ENCODE peak calls at places on chromosomes 1 and 21, in five cellular contexts. One of them, this sample, is unnamed.

GRCh38 chr21:37357691-37358090 is 8.9 kb upstream of the DYRK1A start:
- DNase-seq in activated CD4-positive, alpha-beta T cell treated with anti-CD3 and anti-CD28 coated beads, Interleukin-2, amount 50 U/mL, for 24 hours: no peak
- DNase-seq in activated CD4-positive, CD25-positive, alpha-beta regulatory T cell treated with anti-CD3 and anti-CD28 coated beads, Interleukin-2, amount 50 U/mL, for 72 hours: no peak
- DNase-seq in SW 1271: no peak
- DNase-seq in DMS153: no peak
- DNase-seq in this sample: no peak

GRCh38 chr1:94316836-94317789 is 79.7 kb upstream of the ARHGAP29 start:
- DNase-seq in SW 1271: no peak
- DNase-seq in activated CD4-positive, CD25-positive, alpha-beta regulatory T cell treated with anti-CD3 and anti-CD28 coated beads, Interleukin-2, amount 50 U/mL, for 72 hours: no peak
- DNase-seq in activated CD4-positive, alpha-beta T cell treated with anti-CD3 and anti-CD28 coated beads, Interleukin-2, amount 50 U/mL, for 24 hours: no peak
- DNase-seq in DMS153: no peak
- DNase-seq in this sample: no peak

GRCh38 chr21:21387891-21388290 is 389.7 kb downstream of the NCAM2 start:
- DNase-seq in SW 1271: no peak
- DNase-seq in activated CD4-positive, CD25-positive, alpha-beta regulatory T cell treated with anti-CD3 and anti-CD28 coated beads, Interleukin-2, amount 50 U/mL, for 72 hours: no peak
- DNase-seq in activated CD4-positive, alpha-beta T cell treated with anti-CD3 and anti-CD28 coated beads, Interleukin-2, amount 50 U/mL, for 24 hours: no peak
- DNase-seq in DMS153: no peak
- DNase-seq in this sample: no peak

GRCh38 chr1:93625582-93626327 is 55.9 kb downstream of the BCAR3 start:
- DNase-seq in activated CD4-positive, alpha-beta T cell treated with anti-CD3 and anti-CD28 coated beads, Interleukin-2, amount 50 U/mL, for 24 hours: no peak
- DNase-seq in activated CD4-positive, CD25-positive, alpha-beta regulatory T cell treated with anti-CD3 and anti-CD28 coated beads, Interleukin-2, amount 50 U/mL, for 72 hours: no peak
- DNase-seq in SW 1271: peak; percentile 72
- DNase-seq in DMS153: no peak
- DNase-seq in this sample: no peak

GRCh38 chr1:65056234-65056633 is 89.9 kb upstream of the JAK1 start:
- DNase-seq in DMS153: no peak
- DNase-seq in activated CD4-positive, alpha-beta T cell treated with anti-CD3 and anti-CD28 coated beads, Interleukin-2, amount 50 U/mL, for 24 hours: no peak
- DNase-seq in activated CD4-positive, CD25-positive, alpha-beta regulatory T cell treated with anti-CD3 and anti-CD28 coated beads, Interleukin-2, amount 50 U/mL, for 72 hours: no peak
- DNase-seq in SW 1271: no peak
- DNase-seq in this sample: no peak

GRCh38 chr21:33543505-33544129 is 779 bp downstream of the SON start:
- DNase-seq in activated CD4-positive, CD25-positive, alpha-beta regulatory T cell treated with anti-CD3 and anti-CD28 coated beads, Interleukin-2, amount 50 U/mL, for 72 hours: peak; percentile 85
- DNase-seq in SW 1271: no peak
- DNase-seq in activated CD4-positive, alpha-beta T cell treated with anti-CD3 and anti-CD28 coated beads, Interleukin-2, amount 50 U/mL, for 24 hours: peak; percentile 50
- DNase-seq in DMS153: no peak
- DNase-seq in this sample: peak; percentile 62

GRCh38 chr21:44578371-44579055 is 1.9 kb downstream of the KRTAP10-5 start:
- DNase-seq in activated CD4-positive, CD25-positive, alpha-beta regulatory T cell treated with anti-CD3 and anti-CD28 coated beads, Interleukin-2, amount 50 U/mL, for 72 hours: no peak
- DNase-seq in DMS153: no peak
- DNase-seq in activated CD4-positive, alpha-beta T cell treated with anti-CD3 and anti-CD28 coated beads, Interleukin-2, amount 50 U/mL, for 24 hours: no peak
- DNase-seq in SW 1271: no peak
- DNase-seq in this sample: peak; percentile 24

GRCh38 chr1:181675091-181675490 is 191.8 kb downstream of the CACNA1E start:
- DNase-seq in SW 1271: no peak
- DNase-seq in activated CD4-positive, CD25-positive, alpha-beta regulatory T cell treated with anti-CD3 and anti-CD28 coated beads, Interleukin-2, amount 50 U/mL, for 72 hours: no peak
- DNase-seq in activated CD4-positive, alpha-beta T cell treated with anti-CD3 and anti-CD28 coated beads, Interleukin-2, amount 50 U/mL, for 24 hours: no peak
- DNase-seq in DMS153: no peak
- DNase-seq in this sample: no peak

GRCh38 chr1:218347713-218348627 is 2.8 kb downstream of the TGFB2 start:
- DNase-seq in DMS153: no peak
- DNase-seq in activated CD4-positive, alpha-beta T cell treated with anti-CD3 and anti-CD28 coated beads, Interleukin-2, amount 50 U/mL, for 24 hours: no peak
- DNase-seq in SW 1271: peak; percentile 17
- DNase-seq in activated CD4-positive, CD25-positive, alpha-beta regulatory T cell treated with anti-CD3 and anti-CD28 coated beads, Interleukin-2, amount 50 U/mL, for 72 hours: no peak
- DNase-seq in this sample: no peak

GRCh38 chr1:51423098-51423821 is 92.9 kb upstream of the TTC39A start:
- DNase-seq in DMS153: no peak
- DNase-seq in activated CD4-positive, alpha-beta T cell treated with anti-CD3 and anti-CD28 coated beads, Interleukin-2, amount 50 U/mL, for 24 hours: no peak
- DNase-seq in SW 1271: no peak
- DNase-seq in activated CD4-positive, CD25-positive, alpha-beta regulatory T cell treated with anti-CD3 and anti-CD28 coated beads, Interleukin-2, amount 50 U/mL, for 72 hours: no peak
- DNase-seq in this sample: no peak